ENCODE peak calls at places on chromosomes 12 and 14, in eight cellular contexts. One of them, this sample, is unnamed.

GRCh38 chr12:76018111-76018510 is 13.5 kb downstream of the PHLDA1 start:
- DNase-seq in transverse colon: no peak
- DNase-seq in HFFc6: no peak
- DNase-seq in AG09309: no peak
- DNase-seq in AG10803: peak
- DNase-seq in left ventricle myocardium inferior: peak
- DNase-seq in A549: no peak
- DNase-seq in colonic mucosa: no peak
- DNase-seq in this sample: no peak

GRCh38 chr14:35829449-35829848 is 3.3 kb downstream of the BRMS1L start:
- DNase-seq in transverse colon: no peak
- DNase-seq in HFFc6: no peak
- DNase-seq in AG09309: no peak
- DNase-seq in AG10803: peak
- DNase-seq in left ventricle myocardium inferior: no peak
- DNase-seq in A549: no peak
- DNase-seq in colonic mucosa: no peak
- DNase-seq in this sample: no peak

GRCh38 chr12:99259040-99259934 is 388.3 kb upstream of the GARIN6 start:
- DNase-seq in transverse colon: no peak
- DNase-seq in HFFc6: no peak
- DNase-seq in AG09309: no peak
- DNase-seq in AG10803: no peak
- DNase-seq in left ventricle myocardium inferior: no peak
- DNase-seq in A549: no peak
- DNase-seq in colonic mucosa: no peak
- DNase-seq in this sample: no peak

GRCh38 chr14:81589381-81590065 is 55.9 kb upstream of the SEL1L start:
- DNase-seq in transverse colon: no peak
- DNase-seq in HFFc6: no peak
- DNase-seq in AG09309: no peak
- DNase-seq in AG10803: no peak
- DNase-seq in left ventricle myocardium inferior: no peak
- DNase-seq in A549: no peak
- DNase-seq in colonic mucosa: no peak
- DNase-seq in this sample: no peak

GRCh38 chr12:77786675-77787074 is 44.0 kb upstream of the NAV3 start:
- DNase-seq in transverse colon: no peak
- DNase-seq in HFFc6: no peak
- DNase-seq in AG09309: no peak
- DNase-seq in AG10803: no peak
- DNase-seq in left ventricle myocardium inferior: no peak
- DNase-seq in A549: no peak
- DNase-seq in colonic mucosa: no peak
- DNase-seq in this sample: no peak

GRCh38 chr12:125431516-125431915 is 366.3 kb downstream of the AACS start:
- DNase-seq in transverse colon: no peak
- DNase-seq in HFFc6: no peak
- DNase-seq in AG09309: no peak
- DNase-seq in AG10803: no peak
- DNase-seq in left ventricle myocardium inferior: no peak
- DNase-seq in A549: no peak
- DNase-seq in colonic mucosa: no peak
- DNase-seq in this sample: no peak

GRCh38 chr12:46977976-46978375 is 101.4 kb upstream of the PCED1B start:
- DNase-seq in transverse colon: no peak
- DNase-seq in HFFc6: no peak
- DNase-seq in AG09309: no peak
- DNase-seq in AG10803: peak
- DNase-seq in left ventricle myocardium inferior: no peak
- DNase-seq in A549: no peak
- DNase-seq in colonic mucosa: no peak
- DNase-seq in this sample: no peak

GRCh38 chr12:84058136-84058535 is 854.5 kb downstream of the SLC6A15 start:
- DNase-seq in transverse colon: no peak
- DNase-seq in HFFc6: no peak
- DNase-seq in AG09309: no peak
- DNase-seq in AG10803: no peak
- DNase-seq in left ventricle myocardium inferior: no peak
- DNase-seq in A549: no peak
- DNase-seq in colonic mucosa: no peak
- DNase-seq in this sample: no peak

GRCh38 chr12:51520576-51521325 is 70.3 kb upstream of the SCN8A start:
- DNase-seq in transverse colon: no peak
- DNase-seq in HFFc6: no peak
- DNase-seq in AG09309: no peak
- DNase-seq in AG10803: no peak
- DNase-seq in left ventricle myocardium inferior: no peak
- DNase-seq in A549: no peak
- DNase-seq in colonic mucosa: no peak
- DNase-seq in this sample: no peak

GRCh38 chr12:108645686-108646596 is 12.2 kb upstream of the SELPLG start:
- DNase-seq in transverse colon: no peak
- DNase-seq in HFFc6: no peak
- DNase-seq in AG09309: no peak
- DNase-seq in AG10803: no peak
- DNase-seq in left ventricle myocardium inferior: no peak
- DNase-seq in A549: no peak
- DNase-seq in colonic mucosa: no peak
- DNase-seq in this sample: no peak

GRCh38 chr12:46473634-46474201 is 101.1 kb upstream of the SLC38A2 start:
- DNase-seq in transverse colon: peak
- DNase-seq in HFFc6: peak
- DNase-seq in AG09309: peak
- DNase-seq in AG10803: peak
- DNase-seq in left ventricle myocardium inferior: peak
- DNase-seq in A549: peak
- DNase-seq in colonic mucosa: peak
- DNase-seq in this sample: peak

GRCh38 chr12:6038160-6038559 is 86.3 kb downstream of the VWF start:
- DNase-seq in transverse colon: peak
- DNase-seq in HFFc6: peak
- DNase-seq in AG09309: no peak
- DNase-seq in AG10803: peak
- DNase-seq in left ventricle myocardium inferior: no peak
- DNase-seq in A549: peak
- DNase-seq in colonic mucosa: peak
- DNase-seq in this sample: peak

GRCh38 chr12:50597200-50598195 is 92.7 kb downstream of the DIP2B start:
- DNase-seq in transverse colon: no peak
- DNase-seq in HFFc6: peak
- DNase-seq in AG09309: no peak
- DNase-seq in AG10803: peak
- DNase-seq in left ventricle myocardium inferior: no peak
- DNase-seq in A549: peak
- DNase-seq in colonic mucosa: no peak
- DNase-seq in this sample: peak

GRCh38 chr14:80206351-80206750 is 5.0 kb downstream of the DIO2 start:
- DNase-seq in transverse colon: no peak
- DNase-seq in HFFc6: no peak
- DNase-seq in AG09309: no peak
- DNase-seq in AG10803: no peak
- DNase-seq in left ventricle myocardium inferior: no peak
- DNase-seq in A549: no peak
- DNase-seq in colonic mucosa: no peak
- DNase-seq in this sample: no peak

GRCh38 chr14:100709252-100709955 is 17.3 kb upstream of the DLK1 start:
- DNase-seq in transverse colon: no peak
- DNase-seq in HFFc6: no peak
- DNase-seq in AG09309: no peak
- DNase-seq in AG10803: no peak
- DNase-seq in left ventricle myocardium inferior: peak
- DNase-seq in A549: peak
- DNase-seq in colonic mucosa: no peak
- DNase-seq in this sample: no peak

GRCh38 chr12:10301103-10301502 is 6.6 kb upstream of the KLRD1 start:
- DNase-seq in transverse colon: no peak
- DNase-seq in HFFc6: no peak
- DNase-seq in AG09309: no peak
- DNase-seq in AG10803: no peak
- DNase-seq in left ventricle myocardium inferior: no peak
- DNase-seq in A549: no peak
- DNase-seq in colonic mucosa: no peak
- DNase-seq in this sample: no peak

GRCh38 chr14:77033622-77034521 is 5.4 kb upstream of the IRF2BPL start:
- DNase-seq in transverse colon: peak
- DNase-seq in HFFc6: peak
- DNase-seq in AG09309: no peak
- DNase-seq in AG10803: peak
- DNase-seq in left ventricle myocardium inferior: peak
- DNase-seq in A549: peak
- DNase-seq in colonic mucosa: peak
- DNase-seq in this sample: peak

GRCh38 chr14:77032483-77032853 is 4.0 kb upstream of the IRF2BPL start:
- DNase-seq in transverse colon: no peak
- DNase-seq in HFFc6: no peak
- DNase-seq in AG09309: no peak
- DNase-seq in AG10803: no peak
- DNase-seq in left ventricle myocardium inferior: no peak
- DNase-seq in A549: no peak
- DNase-seq in colonic mucosa: no peak
- DNase-seq in this sample: no peak

GRCh38 chr14:77031680-77032482 is 3.4 kb upstream of the IRF2BPL start:
- DNase-seq in transverse colon: peak
- DNase-seq in HFFc6: peak
- DNase-seq in AG09309: no peak
- DNase-seq in AG10803: peak
- DNase-seq in left ventricle myocardium inferior: no peak
- DNase-seq in A549: no peak
- DNase-seq in colonic mucosa: no peak
- DNase-seq in this sample: no peak

GRCh38 chr14:77035267-77035666 is 6.8 kb upstream of the IRF2BPL start:
- DNase-seq in transverse colon: no peak
- DNase-seq in HFFc6: no peak
- DNase-seq in AG09309: no peak
- DNase-seq in AG10803: no peak
- DNase-seq in left ventricle myocardium inferior: no peak
- DNase-seq in A549: no peak
- DNase-seq in colonic mucosa: no peak
- DNase-seq in this sample: no peak

DNA sequence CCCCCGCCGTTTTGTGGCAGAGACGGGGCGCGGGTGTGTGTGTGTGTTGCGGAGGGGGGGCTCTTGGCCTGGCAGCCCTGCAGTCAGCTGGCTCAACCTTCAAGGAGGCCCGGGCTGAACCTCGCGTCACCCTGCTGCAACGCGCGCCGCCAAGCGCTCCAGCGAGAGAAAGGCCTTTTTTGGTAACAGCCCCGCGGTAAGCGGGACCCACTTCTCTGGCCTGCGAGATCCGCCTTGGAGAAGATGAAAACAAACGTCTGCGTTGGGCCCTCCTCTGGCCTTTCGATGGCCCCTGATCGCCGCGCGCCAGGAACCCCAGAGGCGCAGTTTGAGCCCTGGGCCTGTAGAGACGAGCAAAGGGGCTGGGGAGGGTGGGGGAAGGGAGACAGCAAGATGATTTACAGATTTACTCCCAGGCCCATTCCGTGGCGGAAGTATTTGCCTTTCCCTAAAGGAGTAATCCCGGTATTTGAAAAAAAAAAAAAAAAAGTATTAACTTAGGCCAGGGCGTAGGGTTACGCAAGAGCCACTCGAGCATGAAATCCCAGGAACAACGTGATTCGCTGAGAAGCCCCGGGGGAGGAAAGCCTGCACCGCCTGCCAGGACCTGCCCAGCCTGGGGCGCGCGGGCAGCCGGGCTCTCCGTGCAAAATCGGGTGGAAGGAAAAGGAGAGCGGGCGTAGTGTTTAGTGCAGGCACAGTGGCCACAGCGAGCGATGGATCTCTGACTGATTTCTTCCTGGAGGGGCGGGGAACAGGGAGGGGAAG is 4.5 kb upstream of the IRF2BPL start:
- DNase-seq in transverse colon: peak
- DNase-seq in HFFc6: peak
- DNase-seq in AG09309: peak
- DNase-seq in AG10803: peak
- DNase-seq in left ventricle myocardium inferior: peak
- DNase-seq in A549: peak
- DNase-seq in colonic mucosa: peak
- DNase-seq in this sample: peak
- TF ChIP-seq CTCF in transverse colon: no peak
- TF ChIP-seq CTCF in HFFc6: peak
- TF ChIP-seq CTCF in AG09309: no peak
- TF ChIP-seq CTCF in AG10803: peak
- TF ChIP-seq CTCF in left ventricle myocardium inferior: no peak
- TF ChIP-seq CTCF in A549: peak
- TF ChIP-seq CTCF in colonic mucosa: no peak
- TF ChIP-seq CTCF in this sample: peak

DNA sequence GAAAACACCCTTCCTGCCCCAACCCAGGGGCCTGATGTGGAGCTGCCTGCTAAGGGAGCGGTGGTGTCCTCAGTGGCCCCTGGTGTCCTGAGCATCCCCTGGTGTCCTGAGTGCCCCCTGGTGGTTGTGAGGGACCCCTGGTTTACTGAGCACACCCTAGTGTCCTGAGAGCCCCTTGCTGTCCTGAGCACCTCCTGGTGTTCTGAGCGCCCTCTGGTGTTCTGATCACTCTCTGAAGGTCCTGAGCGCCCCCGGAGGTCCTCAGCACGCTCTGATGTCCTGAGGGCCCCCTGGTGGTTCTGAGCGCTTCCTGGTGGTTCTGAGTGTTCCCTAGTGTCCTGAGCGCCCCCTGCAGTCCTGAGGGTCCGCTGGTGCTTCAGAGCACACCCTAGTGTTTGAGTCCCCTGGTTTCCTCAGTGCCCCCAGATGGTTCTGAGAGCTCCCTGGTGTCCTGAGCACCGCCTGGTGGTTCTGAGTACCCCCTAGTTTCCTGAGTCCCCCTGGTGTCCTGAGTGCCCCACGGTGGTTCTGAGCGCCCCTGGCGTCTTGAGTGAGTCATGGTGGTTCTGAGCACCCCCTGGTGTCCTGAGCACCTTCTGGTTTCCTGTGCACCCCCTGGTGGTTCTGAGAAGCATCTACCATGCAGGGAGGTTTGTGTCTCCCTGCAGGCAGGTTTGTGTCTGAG is 1004.2 kb downstream of the TMEM121 start:
- DNase-seq in transverse colon: peak
- DNase-seq in HFFc6: no peak
- DNase-seq in AG09309: no peak
- DNase-seq in AG10803: no peak
- DNase-seq in left ventricle myocardium inferior: no peak
- DNase-seq in A549: no peak
- DNase-seq in colonic mucosa: no peak
- DNase-seq in this sample: peak
- TF ChIP-seq CTCF in transverse colon: no peak
- TF ChIP-seq CTCF in HFFc6: peak
- TF ChIP-seq CTCF in AG09309: no peak
- TF ChIP-seq CTCF in AG10803: no peak
- TF ChIP-seq CTCF in left ventricle myocardium inferior: no peak
- TF ChIP-seq CTCF in A549: no peak
- TF ChIP-seq CTCF in colonic mucosa: no peak
- TF ChIP-seq CTCF in this sample: peak

GRCh38 chr14:53929871-53930685 is 26.5 kb downstream of the BMP4 start:
- DNase-seq in transverse colon: peak
- DNase-seq in HFFc6: no peak
- DNase-seq in AG09309: no peak
- DNase-seq in AG10803: no peak
- DNase-seq in left ventricle myocardium inferior: no peak
- DNase-seq in A549: peak
- DNase-seq in colonic mucosa: peak
- DNase-seq in this sample: peak
- TF ChIP-seq CTCF in transverse colon: peak
- TF ChIP-seq CTCF in HFFc6: peak
- TF ChIP-seq CTCF in AG09309: peak
- TF ChIP-seq CTCF in AG10803: peak
- TF ChIP-seq CTCF in left ventricle myocardium inferior: peak
- TF ChIP-seq CTCF in A549: peak
- TF ChIP-seq CTCF in colonic mucosa: peak
- TF ChIP-seq CTCF in this sample: peak

GRCh38 chr14:59022144-59022543 is 166.3 kb upstream of the DAAM1 start:
- DNase-seq in transverse colon: no peak
- DNase-seq in HFFc6: no peak
- DNase-seq in AG09309: no peak
- DNase-seq in AG10803: no peak
- DNase-seq in left ventricle myocardium inferior: no peak
- DNase-seq in A549: no peak
- DNase-seq in colonic mucosa: no peak
- DNase-seq in this sample: no peak
- TF ChIP-seq CTCF in transverse colon: peak
- TF ChIP-seq CTCF in HFFc6: peak
- TF ChIP-seq CTCF in AG09309: no peak
- TF ChIP-seq CTCF in AG10803: no peak
- TF ChIP-seq CTCF in left ventricle myocardium inferior: peak
- TF ChIP-seq CTCF in A549: peak
- TF ChIP-seq CTCF in colonic mucosa: no peak
- TF ChIP-seq CTCF in this sample: no peak